ENCODE peak calls at places on chromosomes 13 and 19, in ten cellular contexts. M is BJ, W is OCI-LY7, H is NB4, J is astrocyte of the cerebellum, P is choroid plexus epithelial cell, G is breast epithelium, L is AG10803, E is hepatocyte, D is AG04449. X is an unnamed sample.
A peak's percentile ranks its signal among the peaks of the same experiment; 100 is the strongest.

GRCh38 chr19:55642153-55643002 is 1.1 kb upstream of the ZNF581 start:
- DNase-seq in D (no peak), P (peak; percentile 46), H (no peak), G (no peak), L (no peak), W (peak; percentile 63), M (no peak), J (no peak), E (no peak), X (no peak)

GRCh38 chr13:99691552-99691951 is 190.3 kb downstream of the TM9SF2 start:
- DNase-seq in P (no peak), E (no peak), J (no peak), G (no peak), W (no peak), H (no peak), D (no peak), L (no peak), M (no peak), X (no peak)

GRCh38 chr13:43113603-43114002 is 90.2 kb downstream of the DNAJC15 start:
- DNase-seq in J (no peak), L (no peak), E (no peak), M (no peak), H (no peak), P (peak; percentile 23), G (no peak), D (peak; percentile 23), W (no peak), X (no peak)

GRCh38 chr13:114132419-114133121 is at the start of gene RASA3:
- DNase-seq in H (peak; percentile 94), G (no peak), M (no peak), D (no peak), P (peak; percentile 87), W (peak; percentile 60), E (peak; percentile 90), J (peak; percentile 51), L (peak; percentile 81), X (peak; percentile 41)

GRCh38 chr19:55206664-55207500 is 2.4 kb downstream of the PTPRH start:
- DNase-seq in M (peak; percentile 67), J (peak; percentile 32), W (no peak), G (peak; percentile 38), H (peak; percentile 82), L (peak; percentile 75), E (peak; percentile 96), P (peak; percentile 93), D (no peak), X (peak; percentile 56)

GRCh38 chr13:67619987-67620386 is 389.9 kb upstream of the PCDH9 start:
- DNase-seq in M (no peak), L (no peak), E (peak; percentile 4), J (peak; percentile 16), G (no peak), H (no peak), D (no peak), P (peak; percentile 60), W (no peak), X (peak; percentile 5)

GRCh38 chr19:3055741-3056453 is 6.4 kb downstream of the TLE5 start:
- DNase-seq in P (no peak), L (no peak), H (no peak), W (no peak), M (no peak), G (peak; percentile 89), D (no peak), E (peak; percentile 63), J (no peak), X (no peak)

GRCh38 chr19:17296278-17296677 is 6.9 kb downstream of the ABHD8 start:
- DNase-seq in L (peak; percentile 26), E (no peak), H (peak; percentile 43), D (no peak), P (peak; percentile 55), W (no peak), G (no peak), J (no peak), M (no peak), X (no peak)

GRCh38 chr19:11379857-11380350 is 4.2 kb downstream of the EPOR start:
- DNase-seq in G (no peak), P (no peak), H (no peak), J (no peak), D (no peak), M (no peak), W (no peak), L (no peak), E (no peak), X (no peak)

GRCh38 chr19:32421589-32422361 is 16.2 kb downstream of the DPY19L3 start:
- DNase-seq in M (no peak), J (no peak), G (no peak), D (no peak), P (peak; percentile 54), H (peak; percentile 89), E (no peak), W (peak; percentile 18), L (no peak), X (no peak)

GRCh38 chr13:85254641-85255040 is 544.6 kb downstream of the SLITRK6 start:
- DNase-seq in D (no peak), H (no peak), L (no peak), P (no peak), M (no peak), J (no peak), G (no peak), E (no peak), W (no peak), X (no peak)

GRCh38 chr19:8316351-8317125 is 4.6 kb downstream of the NDUFA7 start:
- DNase-seq in J (no peak), E (no peak), P (no peak), H (no peak), M (no peak), L (no peak), G (no peak), W (no peak), D (no peak), X (no peak)

GRCh38 chr13:95354156-95354555 is 52.9 kb upstream of the ABCC4 start:
- DNase-seq in H (no peak), D (no peak), J (no peak), G (no peak), M (no peak), E (no peak), L (no peak), W (no peak), P (no peak), X (no peak)

GRCh38 chr13:95354680-95355487 is 53.6 kb upstream of the ABCC4 start:
- DNase-seq in W (no peak), L (no peak), D (no peak), J (no peak), G (no peak), H (no peak), P (no peak), M (no peak), E (peak; percentile 28), X (no peak)

GRCh38 chr13:95355491-95355890 is 54.2 kb upstream of the ABCC4 start:
- DNase-seq in E (peak; percentile 22), P (peak; percentile 60), G (no peak), M (peak; percentile 33), H (no peak), L (peak; percentile 44), W (no peak), D (peak; percentile 24), J (peak; percentile 54), X (peak; percentile 37)

GRCh38 chr13:95349267-95349666 is 48.0 kb upstream of the ABCC4 start:
- DNase-seq in L (no peak), P (peak; percentile 11), H (no peak), E (no peak), W (no peak), G (no peak), M (no peak), J (no peak), D (no peak), X (no peak)

GRCh38 chr13:95352486-95352885 is 51.2 kb upstream of the ABCC4 start:
- DNase-seq in G (no peak), L (no peak), J (no peak), P (no peak), W (no peak), D (no peak), E (no peak), M (no peak), H (no peak), X (no peak)
- TF ChIP-seq CTCF in G (no peak), L (no peak), J (no peak), P (no peak), W (no peak), D (no peak), E (no peak), M (no peak), H (no peak), X (no peak)

GRCh38 chr19:47545061-47545948 is 27.6 kb downstream of the ZNF541 start:
- DNase-seq in G (no peak), J (no peak), W (no peak), D (no peak), L (no peak), E (no peak), M (no peak), P (no peak), H (no peak), X (no peak)
- H3K4me3 ChIP-seq in G (peak overlapping the region; percentile 8), J (peak overlapping the region; percentile 5), W (no peak overlapping the region), D (no peak overlapping the region), L (no peak overlapping the region), E (no peak overlapping the region), M (peak overlapping the region; percentile 3), P (peak overlapping the region; percentile 32), H (no peak overlapping the region), X (no peak overlapping the region)

GRCh38 chr13:23899555-23899954 is 2.3 kb upstream of the C1QTNF9B start:
- DNase-seq in L (peak; percentile 57), G (no peak), M (no peak), P (peak; percentile 73), W (peak; percentile 33), J (peak; percentile 37), D (no peak), H (peak; percentile 20), E (peak; percentile 52), X (no peak)
- TF ChIP-seq CTCF in L (peak; percentile 70), G (no peak), M (peak; percentile 57), P (peak; percentile 73), W (peak; percentile 79), J (peak; percentile 73), D (peak; percentile 33), H (peak; percentile 40), E (peak; percentile 70), X (peak; percentile 61)

DNA sequence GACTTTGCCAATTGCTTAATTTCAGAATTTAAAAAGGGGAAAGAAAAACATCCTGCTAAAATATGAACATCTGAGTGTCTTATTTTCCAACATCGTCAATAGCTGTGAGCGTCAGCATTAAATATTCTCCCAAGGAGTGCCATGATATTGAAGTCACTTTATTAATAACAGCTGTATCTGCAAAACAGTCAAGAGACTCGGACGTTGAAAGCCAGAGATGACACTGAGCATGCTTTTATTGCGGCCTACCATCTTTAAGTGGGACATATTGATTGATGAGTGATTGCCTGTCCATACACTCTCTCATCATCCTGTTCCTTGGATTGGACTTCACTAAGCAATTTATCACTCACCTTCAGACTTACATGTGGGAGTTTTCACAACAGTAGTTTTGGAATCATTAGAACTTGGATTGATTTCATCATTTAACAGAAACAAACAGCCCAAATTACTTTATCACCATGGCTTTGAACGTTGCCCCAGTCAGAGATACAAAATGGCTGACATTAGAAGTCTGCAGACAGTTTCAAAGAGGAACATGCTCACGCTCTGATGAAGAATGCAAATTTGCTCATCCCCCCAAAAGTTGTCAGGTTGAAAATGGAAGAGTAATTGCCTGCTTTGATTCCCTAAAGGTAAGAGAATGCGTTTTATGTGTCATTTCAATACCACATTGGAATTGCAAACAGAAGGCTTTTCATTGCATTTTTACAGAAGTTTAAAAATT is 53.8 kb downstream of the MBNL2 start:
- DNase-seq in H (no peak), L (peak; percentile 67), J (no peak), D (no peak), E (no peak), M (no peak), W (no peak), P (no peak), G (no peak), X (no peak)
- H3K4me3 ChIP-seq in H (no peak overlapping the region), L (no peak overlapping the region), J (no peak overlapping the region), D (no peak overlapping the region), E (no peak overlapping the region), M (no peak overlapping the region), W (no peak overlapping the region), P (no peak overlapping the region), G (no peak overlapping the region), X (no peak overlapping the region)

GRCh38 chr19:6551607-6552450 is 21.0 kb downstream of the TNFSF9 start:
- DNase-seq in P (no peak), E (peak; percentile 56), W (no peak), J (no peak), D (no peak), M (no peak), L (no peak), H (peak; percentile 70), G (no peak), X (no peak)
- TF ChIP-seq CTCF in P (no peak), E (no peak), W (peak; percentile 48), J (no peak), D (no peak), M (no peak), L (no peak), H (peak; percentile 5), G (no peak), X (peak; percentile 21)